ENCODE peak calls at places on chromosomes 6 and 20, in seven cellular contexts. One of them, this sample, is unnamed.

GRCh38 chr6:155599571-155599970 is 143.9 kb upstream of the NOX3 start:
- DNase-seq in endothelial cell: no peak
- DNase-seq in choroid plexus epithelial cell: no peak
- DNase-seq in WTC11: no peak
- DNase-seq in A549: no peak
- DNase-seq in lower leg skin: no peak
- DNase-seq in psoas muscle: no peak
- DNase-seq in this sample: no peak

GRCh38 chr6:146700078-146700686 is 101.4 kb downstream of the ADGB start:
- DNase-seq in WTC11: peak
- DNase-seq in psoas muscle: peak
- DNase-seq in lower leg skin: peak
- DNase-seq in endothelial cell: peak
- DNase-seq in A549: peak
- DNase-seq in choroid plexus epithelial cell: peak
- DNase-seq in this sample: no peak

GRCh38 chr20:19254956-19255355 is 42.5 kb downstream of the SLC24A3 start:
- DNase-seq in lower leg skin: no peak
- DNase-seq in endothelial cell: no peak
- DNase-seq in choroid plexus epithelial cell: peak
- DNase-seq in WTC11: no peak
- DNase-seq in A549: no peak
- DNase-seq in psoas muscle: no peak
- DNase-seq in this sample: no peak

GRCh38 chr20:22576733-22577514 is 7.4 kb downstream of the FOXA2 start:
- DNase-seq in endothelial cell: no peak
- DNase-seq in choroid plexus epithelial cell: no peak
- DNase-seq in WTC11: no peak
- DNase-seq in A549: no peak
- DNase-seq in psoas muscle: no peak
- DNase-seq in lower leg skin: no peak
- DNase-seq in this sample: no peak

GRCh38 chr6:154053141-154053540 is 14.1 kb downstream of the OPRM1 start:
- DNase-seq in endothelial cell: no peak
- DNase-seq in lower leg skin: no peak
- DNase-seq in psoas muscle: no peak
- DNase-seq in A549: no peak
- DNase-seq in WTC11: no peak
- DNase-seq in choroid plexus epithelial cell: no peak
- DNase-seq in this sample: no peak

GRCh38 chr6:70709826-70710225 is 42.1 kb downstream of the SMAP1 start:
- DNase-seq in WTC11: no peak
- DNase-seq in endothelial cell: no peak
- DNase-seq in A549: no peak
- DNase-seq in psoas muscle: no peak
- DNase-seq in choroid plexus epithelial cell: peak
- DNase-seq in lower leg skin: no peak
- DNase-seq in this sample: no peak

GRCh38 chr6:154986787-154987235 is 8.3 kb upstream of the TIAM2 start:
- DNase-seq in A549: no peak
- DNase-seq in lower leg skin: no peak
- DNase-seq in choroid plexus epithelial cell: peak
- DNase-seq in WTC11: no peak
- DNase-seq in endothelial cell: no peak
- DNase-seq in psoas muscle: no peak
- DNase-seq in this sample: no peak

GRCh38 chr20:59802018-59802417 is 131.4 kb downstream of the SYCP2 start:
- DNase-seq in psoas muscle: no peak
- DNase-seq in endothelial cell: no peak
- DNase-seq in lower leg skin: no peak
- DNase-seq in choroid plexus epithelial cell: no peak
- DNase-seq in A549: no peak
- DNase-seq in WTC11: no peak
- DNase-seq in this sample: no peak

GRCh38 chr20:11995750-11996567 is 78.3 kb downstream of the BTBD3 start:
- DNase-seq in A549: no peak
- DNase-seq in endothelial cell: no peak
- DNase-seq in choroid plexus epithelial cell: no peak
- DNase-seq in WTC11: no peak
- DNase-seq in lower leg skin: no peak
- DNase-seq in psoas muscle: no peak
- DNase-seq in this sample: no peak

GRCh38 chr6:106820412-106820852 is 154.1 kb downstream of the CD24 start:
- DNase-seq in endothelial cell: no peak
- DNase-seq in WTC11: no peak
- DNase-seq in choroid plexus epithelial cell: peak
- DNase-seq in A549: peak
- DNase-seq in psoas muscle: no peak
- DNase-seq in lower leg skin: no peak
- DNase-seq in this sample: no peak

GRCh38 chr20:21496452-21496851 is 17.4 kb downstream of the NKX2-2 start:
- DNase-seq in psoas muscle: no peak
- DNase-seq in lower leg skin: no peak
- DNase-seq in choroid plexus epithelial cell: no peak
- DNase-seq in A549: no peak
- DNase-seq in endothelial cell: no peak
- DNase-seq in WTC11: no peak
- DNase-seq in this sample: no peak

GRCh38 chr6:111706841-111707391 is 101.2 kb upstream of the TRAF3IP2 start:
- DNase-seq in psoas muscle: no peak
- DNase-seq in lower leg skin: peak
- DNase-seq in A549: no peak
- DNase-seq in endothelial cell: no peak
- DNase-seq in choroid plexus epithelial cell: no peak
- DNase-seq in WTC11: no peak
- DNase-seq in this sample: no peak

GRCh38 chr6:138483911-138484731 is 15.2 kb downstream of the NHSL1 start:
- DNase-seq in WTC11: no peak
- DNase-seq in choroid plexus epithelial cell: no peak
- DNase-seq in A549: no peak
- DNase-seq in psoas muscle: no peak
- DNase-seq in endothelial cell: no peak
- DNase-seq in lower leg skin: no peak
- DNase-seq in this sample: no peak

GRCh38 chr20:30491016-30491415 is 766.4 kb upstream of the DEFB115 start:
- DNase-seq in A549: no peak
- DNase-seq in lower leg skin: peak
- DNase-seq in choroid plexus epithelial cell: no peak
- DNase-seq in psoas muscle: no peak
- DNase-seq in endothelial cell: no peak
- DNase-seq in WTC11: no peak
- DNase-seq in this sample: no peak

GRCh38 chr20:32971703-32972161 is 32.5 kb downstream of the SUN5 start:
- DNase-seq in psoas muscle: no peak
- DNase-seq in choroid plexus epithelial cell: peak
- DNase-seq in endothelial cell: no peak
- DNase-seq in WTC11: no peak
- DNase-seq in lower leg skin: peak
- DNase-seq in A549: no peak
- DNase-seq in this sample: peak

GRCh38 chr6:33483678-33484077 is 29.3 kb downstream of the ZBTB9 start:
- DNase-seq in WTC11: no peak
- DNase-seq in psoas muscle: no peak
- DNase-seq in lower leg skin: no peak
- DNase-seq in endothelial cell: no peak
- DNase-seq in choroid plexus epithelial cell: no peak
- DNase-seq in A549: no peak
- DNase-seq in this sample: no peak

GRCh38 chr6:33477864-33478263 is 23.5 kb downstream of the ZBTB9 start:
- DNase-seq in WTC11: no peak
- DNase-seq in psoas muscle: no peak
- DNase-seq in lower leg skin: no peak
- DNase-seq in endothelial cell: no peak
- DNase-seq in A549: no peak
- DNase-seq in choroid plexus epithelial cell: no peak
- DNase-seq in this sample: no peak

DNA sequence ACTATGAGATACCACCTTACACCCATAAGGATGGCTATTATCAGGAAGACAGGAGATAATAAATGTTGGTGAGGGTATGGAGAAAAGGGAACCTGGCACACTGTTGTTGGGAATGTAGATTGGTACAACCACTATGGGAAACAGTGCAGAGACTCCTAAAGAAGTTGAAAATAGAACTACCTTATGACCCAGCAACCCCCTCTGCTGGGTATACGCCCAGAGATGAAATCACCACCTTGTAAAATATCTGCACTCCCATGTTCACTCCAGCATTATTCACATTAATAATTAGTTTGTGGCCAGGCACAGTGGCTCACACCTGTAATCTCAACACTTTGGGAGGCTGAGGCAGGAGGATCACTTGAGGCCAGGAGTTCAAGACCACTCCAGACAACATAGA is 26.8 kb downstream of the ZBTB9 start:
- DNase-seq in endothelial cell: no peak
- DNase-seq in WTC11: no peak
- DNase-seq in choroid plexus epithelial cell: no peak
- DNase-seq in lower leg skin: no peak
- DNase-seq in psoas muscle: no peak
- DNase-seq in A549: no peak
- DNase-seq in this sample: no peak
- TF ChIP-seq CTCF in endothelial cell: no peak
- TF ChIP-seq CTCF in WTC11: no peak
- TF ChIP-seq CTCF in choroid plexus epithelial cell: no peak
- TF ChIP-seq CTCF in lower leg skin: no peak
- TF ChIP-seq CTCF in psoas muscle: no peak
- TF ChIP-seq CTCF in A549: no peak
- TF ChIP-seq CTCF in this sample: no peak

GRCh38 chr20:61846074-61846473 is 219.6 kb downstream of the TAF4 start:
- DNase-seq in endothelial cell: no peak
- DNase-seq in WTC11: no peak
- DNase-seq in psoas muscle: no peak
- DNase-seq in lower leg skin: no peak
- DNase-seq in choroid plexus epithelial cell: no peak
- DNase-seq in A549: no peak
- DNase-seq in this sample: no peak
- TF ChIP-seq CTCF in endothelial cell: no peak
- TF ChIP-seq CTCF in WTC11: no peak
- TF ChIP-seq CTCF in psoas muscle: no peak
- TF ChIP-seq CTCF in lower leg skin: no peak
- TF ChIP-seq CTCF in choroid plexus epithelial cell: no peak
- TF ChIP-seq CTCF in A549: no peak
- TF ChIP-seq CTCF in this sample: no peak

GRCh38 chr20:58647162-58647813 is 3.8 kb upstream of the STX16 start:
- DNase-seq in endothelial cell: no peak
- DNase-seq in WTC11: peak
- DNase-seq in A549: no peak
- DNase-seq in choroid plexus epithelial cell: no peak
- DNase-seq in psoas muscle: no peak
- DNase-seq in lower leg skin: no peak
- DNase-seq in this sample: no peak
- TF ChIP-seq CTCF in endothelial cell: no peak
- TF ChIP-seq CTCF in WTC11: no peak
- TF ChIP-seq CTCF in A549: no peak
- TF ChIP-seq CTCF in choroid plexus epithelial cell: no peak
- TF ChIP-seq CTCF in psoas muscle: no peak
- TF ChIP-seq CTCF in lower leg skin: no peak
- TF ChIP-seq CTCF in this sample: no peak

GRCh38 chr6:1312444-1313363 is 806 bp downstream of the FOXQ1 start:
- DNase-seq in lower leg skin: no peak
- DNase-seq in WTC11: peak
- DNase-seq in endothelial cell: peak
- DNase-seq in A549: no peak
- DNase-seq in psoas muscle: no peak
- DNase-seq in choroid plexus epithelial cell: no peak
- DNase-seq in this sample: no peak
- TF ChIP-seq CTCF in lower leg skin: no peak
- TF ChIP-seq CTCF in WTC11: no peak
- TF ChIP-seq CTCF in endothelial cell: no peak
- TF ChIP-seq CTCF in A549: no peak
- TF ChIP-seq CTCF in psoas muscle: no peak
- TF ChIP-seq CTCF in choroid plexus epithelial cell: no peak
- TF ChIP-seq CTCF in this sample: no peak